ENCODE peak calls at places on chromosomes 13 and 19, in six cellular contexts. Z is pancreas, N is psoas muscle, I is OCI-LY7, U is tibial nerve, E is cardiac muscle cell. K is an unnamed sample. For H3K4me1, the result is how much of the 10 kb centered on the place peaks cover.

GRCh38 chr19:18399008-18399407 is 1.6 kb upstream of the LRRC25 start:
- DNase-seq in N (no peak), E (no peak), I (no peak), U (peak), Z (no peak), K (no peak)

GRCh38 chr13:55483626-55484158 is 1657.0 kb upstream of the PRR20A start:
- DNase-seq in I (no peak), N (no peak), U (no peak), E (no peak), Z (no peak), K (no peak)

GRCh38 chr13:114101325-114101821 is 31.1 kb downstream of the RASA3 start:
- DNase-seq in N (peak), U (no peak), I (no peak), E (no peak), Z (peak), K (no peak)

GRCh38 chr13:75318138-75318833 is 163.7 kb downstream of the TBC1D4 start:
- DNase-seq in I (no peak), E (no peak), U (no peak), Z (no peak), N (no peak), K (no peak)

GRCh38 chr13:20465218-20465879 is 60.3 kb downstream of the CRYL1 start:
- DNase-seq in U (no peak), N (no peak), I (no peak), E (peak), Z (no peak), K (no peak)

GRCh38 chr13:65606622-65607021 is 1623.5 kb downstream of the PCDH9 start:
- DNase-seq in Z (no peak), E (peak), I (no peak), N (no peak), U (no peak), K (no peak)

GRCh38 chr13:66855110-66855509 is 375.0 kb downstream of the PCDH9 start:
- DNase-seq in I (no peak), U (no peak), Z (no peak), E (no peak), N (no peak), K (no peak)

GRCh38 chr19:33399745-33400681 is 26.5 kb downstream of the CEBPG start:
- DNase-seq in E (no peak), Z (peak), I (no peak), N (peak), U (no peak), K (no peak)

GRCh38 chr13:39306639-39307589 is 268.7 kb downstream of the NHLRC3 start:
- DNase-seq in U (no peak), N (no peak), Z (no peak), I (no peak), E (no peak), K (no peak)

GRCh38 chr13:49690133-49690989 is 925 bp downstream of the EBPL start:
- DNase-seq in N (no peak), U (peak), Z (no peak), E (peak), I (no peak), K (no peak)

GRCh38 chr13:103961784-103962183 is 895.6 kb upstream of the SLC10A2 start:
- DNase-seq in U (no peak), I (no peak), N (no peak), E (peak), Z (no peak), K (no peak)

GRCh38 chr13:79898996-79899395 is 418.0 kb downstream of the NDFIP2 start:
- DNase-seq in N (no peak), Z (no peak), U (no peak), E (no peak), I (no peak), K (no peak)

GRCh38 chr13:106038752-106039151 is 496.7 kb downstream of the EFNB2 start:
- DNase-seq in E (peak), Z (no peak), I (no peak), U (no peak), N (no peak), K (no peak)

GRCh38 chr19:7426986-7427385 is 61.8 kb downstream of the PEX11G start:
- DNase-seq in N (no peak), E (no peak), Z (no peak), I (no peak), U (no peak), K (no peak)

GRCh38 chr13:44906230-44906629 is 83.0 kb downstream of the NUFIP1 start:
- DNase-seq in E (no peak), I (no peak), N (no peak), U (no peak), Z (no peak), K (no peak)

GRCh38 chr13:41458939-41459753 is 1.8 kb downstream of the RGCC start:
- DNase-seq in U (no peak), E (peak), Z (no peak), N (no peak), I (peak), K (no peak)

GRCh38 chr13:64553411-64554129 is 2676.6 kb downstream of the PCDH9 start:
- DNase-seq in U (no peak), I (no peak), N (no peak), E (peak), Z (no peak), K (no peak)

GRCh38 chr13:43390101-43390500 is 366.7 kb downstream of the DNAJC15 start:
- DNase-seq in I (no peak), U (no peak), N (no peak), E (no peak), Z (no peak), K (no peak)

GRCh38 chr19:11159598-11160001 is 4.0 kb upstream of the SPC24 start:
- DNase-seq in E (peak), I (no peak), N (peak), Z (no peak), U (peak), K (peak)

GRCh38 chr13:43331676-43332075 is 308.3 kb downstream of the DNAJC15 start:
- DNase-seq in I (no peak), Z (no peak), U (no peak), E (peak), N (no peak), K (no peak)

GRCh38 chr13:96821381-96821780 is 172.9 kb downstream of the OXGR1 start:
- DNase-seq in I (no peak), U (no peak), Z (no peak), N (no peak), E (peak), K (no peak)

GRCh38 chr13:97234742-97235141 is 12.6 kb downstream of the MBNL2 start:
- DNase-seq in I (no peak), U (no peak), E (no peak), N (no peak), Z (no peak), K (no peak)

GRCh38 chr19:6536138-6536671 is 5.4 kb downstream of the TNFSF9 start:
- DNase-seq in Z (peak), U (no peak), I (peak), E (peak), N (peak), K (no peak)

GRCh38 chr13:99218969-99219368 is 18.3 kb downstream of the UBAC2 start:
- DNase-seq in E (no peak), U (no peak), I (no peak), Z (no peak), N (no peak), K (peak)

GRCh38 chr19:54707932-54708331 is 16.3 kb upstream of the KIR3DL3 start:
- DNase-seq in E (no peak), I (peak), N (no peak), Z (no peak), U (no peak), K (peak)

GRCh38 chr13:93080587-93080986 is 146.0 kb upstream of the GPC6 start:
- DNase-seq in I (no peak), E (peak), N (no peak), U (no peak), Z (no peak), K (no peak)

GRCh38 chr13:38385152-38385891 is 35.7 kb downstream of the UFM1 start:
- DNase-seq in U (no peak), E (no peak), I (no peak), N (no peak), Z (no peak), K (no peak)

GRCh38 chr19:55657004-55657747 is 2.3 kb downstream of the U2AF2 start:
- DNase-seq in N (no peak), I (no peak), Z (peak), U (no peak), E (peak), K (no peak)

GRCh38 chr19:13937479-13938360 is 497 bp downstream of the PODNL1 start:
- DNase-seq in Z (peak), N (no peak), I (no peak), E (peak), U (no peak), K (no peak)
- H3K4me3 ChIP-seq in Z (no peak), N (no peak), I (no peak), E (no peak), U (peak), K (no peak)

DNA sequence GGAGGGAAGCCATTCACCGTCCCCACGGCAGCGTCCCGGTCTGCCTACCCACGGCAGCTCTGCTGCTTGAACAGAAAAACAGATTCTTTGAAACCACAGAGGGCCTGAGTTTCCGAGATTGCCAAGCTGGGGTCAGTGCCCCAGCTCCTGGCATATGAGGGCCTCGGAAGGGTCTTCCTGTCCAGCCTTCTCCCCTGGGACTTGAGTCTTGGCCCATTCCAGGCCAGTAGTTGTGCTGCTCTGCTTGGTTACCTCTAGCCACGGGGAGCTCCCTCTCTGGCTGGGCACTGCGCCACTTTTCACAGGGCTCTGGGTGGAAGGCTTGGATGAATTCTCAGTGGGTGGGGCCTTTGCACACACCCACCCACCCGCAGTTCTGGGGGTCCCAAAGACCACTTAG is 8.6 kb upstream of the SPIB start:
- DNase-seq in E (no peak), Z (no peak), N (no peak), U (no peak), I (no peak), K (no peak)
- H3K27ac ChIP-seq in E (no peak), Z (no peak), N (no peak), U (no peak), I (no peak), K (no peak)

DNA sequence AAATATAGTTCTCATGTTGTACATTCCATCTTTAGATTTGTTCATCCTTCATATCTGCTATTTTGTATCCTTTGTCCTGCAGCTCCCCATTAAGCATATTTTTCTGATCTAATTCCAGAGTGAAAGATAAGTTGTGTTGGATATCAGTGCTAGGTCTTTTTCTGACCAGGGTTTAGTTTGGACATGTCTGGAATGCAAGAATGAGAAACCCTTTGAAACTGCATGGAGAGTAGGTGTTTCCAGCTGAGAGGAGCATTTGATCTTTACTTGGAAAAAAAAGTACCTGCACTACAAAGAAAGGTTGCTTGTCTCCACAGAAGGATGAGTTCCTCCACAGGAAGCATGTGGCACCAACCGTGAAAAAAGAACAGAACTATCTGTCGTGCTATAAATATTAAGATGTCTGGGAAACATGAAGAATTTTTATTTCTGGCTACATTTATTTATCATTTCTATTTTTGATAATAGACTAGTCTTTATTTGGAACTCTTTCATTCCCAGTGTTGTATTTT is 36.6 kb upstream of the MED4 start:
- DNase-seq in N (no peak), I (no peak), U (no peak), E (no peak), Z (no peak), K (no peak)
- H3K4me1 ChIP-seq in N (under half), I (under half), U (under half), E (under half), Z (under half), K (under half)

GRCh38 chr13:29436721-29437250 is 158.7 kb downstream of the SLC7A1 start:
- DNase-seq in I (no peak), U (no peak), Z (no peak), E (no peak), N (no peak), K (no peak)
- H3K4me3 ChIP-seq in I (no peak), U (no peak), Z (no peak), E (no peak), N (no peak), K (no peak)

GRCh38 chr19:4568884-4569283 is 9.4 kb upstream of the SEMA6B start:
- DNase-seq in U (no peak), N (no peak), I (no peak), Z (no peak), E (no peak), K (no peak)
- H3K27ac ChIP-seq in U (no peak), N (no peak), I (no peak), Z (no peak), E (no peak), K (no peak)

DNA sequence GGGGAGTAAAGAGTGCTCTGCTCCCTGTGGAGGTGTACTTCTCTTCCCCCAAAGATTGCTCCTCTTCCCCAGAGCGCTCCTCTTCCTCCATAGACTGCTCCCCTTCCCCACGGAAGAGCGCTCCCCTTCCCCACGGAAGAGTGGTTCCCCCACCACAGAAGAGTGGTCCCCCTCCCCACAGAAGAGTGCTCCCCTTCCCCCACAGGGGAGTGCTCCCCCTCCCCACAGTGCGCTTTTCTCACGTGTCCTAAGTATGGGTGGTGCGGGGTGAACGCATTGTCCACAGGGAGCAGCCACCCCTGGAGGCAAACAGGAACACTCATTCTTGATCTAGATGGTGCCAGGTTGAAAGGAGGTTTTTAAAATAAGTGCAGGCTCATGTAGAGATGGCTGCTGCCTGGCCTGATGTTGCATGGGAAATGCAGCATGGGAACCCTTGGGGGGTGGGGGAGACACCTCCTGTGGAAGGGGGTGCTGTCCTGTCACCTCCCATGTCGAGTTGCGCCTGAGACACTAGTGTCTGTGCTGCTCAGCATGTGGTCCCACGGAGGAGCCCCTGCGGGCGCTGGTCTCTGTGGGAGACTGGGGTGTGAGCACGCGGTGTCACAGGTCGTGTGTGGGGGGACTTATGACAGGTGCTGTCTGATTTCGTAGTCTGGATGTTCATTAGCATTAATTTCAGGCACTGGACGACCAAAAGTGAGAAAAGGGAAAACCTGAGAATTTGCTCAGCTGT is 52.2 kb downstream of the ATP11A start:
- DNase-seq in U (no peak), I (no peak), Z (no peak), N (no peak), E (no peak), K (no peak)
- H3K4me1 ChIP-seq in U (under half), I (under half), Z (under half), N (under half), E (under half), K (under half)

K was measured in right atrium auricular region.